ENCODE peak calls at places on chromosome 11, in five cellular contexts. P is GM23248; D is CD8-positive, alpha-beta T cell; K is RWPE1; F is frontal cortex. B is an unnamed sample.

GRCh38 chr11:607971-608659 is 7.6 kb downstream of the IRF7 start:
- DNase-seq in F (no peak), K (no peak), P (no peak), D (no peak), B (no peak)

GRCh38 chr11:69787906-69788305 is 12.8 kb upstream of the FGF4 start:
- DNase-seq in D (no peak), K (no peak), P (no peak), F (no peak), B (no peak)

GRCh38 chr11:95898782-95899181 is 25.1 kb downstream of the MTMR2 start:
- DNase-seq in P (no peak), K (no peak), D (no peak), F (no peak), B (no peak)

GRCh38 chr11:101477926-101478325 is 105.9 kb downstream of the TRPC6 start:
- DNase-seq in P (no peak), K (no peak), D (no peak), F (no peak), B (no peak)

GRCh38 chr11:121221801-121222200 is 70.8 kb upstream of the SC5D start:
- DNase-seq in P (no peak), D (no peak), F (no peak), K (no peak), B (no peak)

GRCh38 chr11:111388431-111388830 is 9.4 kb upstream of the POU2AF1 start:
- DNase-seq in P (no peak), F (no peak), K (peak), D (no peak), B (no peak)

GRCh38 chr11:3809624-3809928 is 1.2 kb downstream of the PGAP2 start:
- DNase-seq in K (no peak), D (no peak), F (no peak), P (no peak), B (peak)

GRCh38 chr11:57482782-57483569 is 22.6 kb downstream of the RTN4RL2 start:
- DNase-seq in F (peak), D (peak), P (peak), K (peak), B (peak)

GRCh38 chr11:66718320-66718971 is 10.6 kb downstream of the SPTBN2 start:
- DNase-seq in F (no peak), P (no peak), D (no peak), K (peak), B (peak)

GRCh38 chr11:126347751-126348628 is 7.5 kb upstream of the ST3GAL4 start:
- DNase-seq in F (no peak), D (no peak), P (no peak), K (no peak), B (no peak)